ENCODE peak calls at places on chromosomes 13 and 19, in four cellular contexts. V is stimulated activated CD8-positive, alpha-beta memory T cell treated with anti-CD3 and anti-CD28 coated beads, Interleukin-15, amount 100 ng/mL, for 48 hours; J is NCI-H1105; S is BE2C. A is an unnamed sample.

GRCh38 chr13:49935171-49936084 is 712 bp downstream of the SPRYD7 start:
- DNase-seq in J (no peak), V (peak), S (peak), A (peak)

GRCh38 chr19:13764821-13765394 is 586 bp downstream of the MRI1 start:
- DNase-seq in V (no peak), J (no peak), S (peak), A (peak)

GRCh38 chr13:86080340-86080995 is 281.2 kb upstream of the SLITRK6 start:
- DNase-seq in S (no peak), V (no peak), J (no peak), A (no peak)

GRCh38 chr19:38693380-38694223 is 46.2 kb downstream of the ACTN4 start:
- DNase-seq in J (no peak), V (no peak), S (no peak), A (peak)

GRCh38 chr19:14661372-14661924 is 13.2 kb downstream of the ADGRE3 start:
- DNase-seq in S (no peak), V (no peak), J (no peak), A (no peak)

GRCh38 chr13:110815471-110816204 is 99.2 kb downstream of the ANKRD10 start:
- DNase-seq in J (no peak), S (no peak), V (no peak), A (no peak)

GRCh38 chr19:15378529-15379082 is 981 bp downstream of the AKAP8 start:
- DNase-seq in S (peak), J (peak), V (peak), A (peak)

GRCh38 chr13:27411393-27411792 is 13.0 kb upstream of the GTF3A start:
- DNase-seq in V (no peak), S (no peak), J (no peak), A (no peak)

GRCh38 chr19:7500811-7501450 is 12.1 kb upstream of the PEX11G start:
- DNase-seq in S (peak), V (peak), J (peak), A (no peak)

GRCh38 chr19:51531349-51532315 is at the start of gene SIGLEC6:
- DNase-seq in V (no peak), S (no peak), J (no peak), A (no peak)

A was measured in SJCRH30.